ENCODE peak calls at places on chromosome 17, in four cellular contexts. G is fibroblast of lung, K is endothelial cell of umbilical vein, L is mammary epithelial cell. W is an unnamed sample.

GRCh38 chr17:57372156-57372555 is 115.8 kb downstream of the MSI2 start:
- DNase-seq in G (peak; percentile 78), K (peak; percentile 35), L (peak; percentile 49), W (peak; percentile 95)

GRCh38 chr17:48792033-48792798 is 24.8 kb downstream of the TTLL6 start:
- DNase-seq in L (no peak), G (no peak), K (no peak), W (peak; percentile 31)

GRCh38 chr17:48127371-48128051 is 19.9 kb downstream of the SNX11 start:
- DNase-seq in G (peak; percentile 52), L (peak; percentile 81), K (peak; percentile 65), W (peak; percentile 87)

GRCh38 chr17:73278465-73279453 is 17.1 kb upstream of the CPSF4L start:
- DNase-seq in G (peak; percentile 13), K (peak; percentile 60), L (no peak), W (peak; percentile 27)

GRCh38 chr17:74639704-74640142 is 16.2 kb upstream of the CD300E start:
- DNase-seq in G (no peak), K (no peak), L (no peak), W (no peak)

GRCh38 chr17:18859256-18859655 is 1.3 kb downstream of the PRPSAP2 start:
- DNase-seq in K (no peak), L (no peak), G (peak; percentile 74), W (peak; percentile 28)

GRCh38 chr17:82655038-82655479 is 6.8 kb upstream of the WDR45B start:
- DNase-seq in G (no peak), K (peak; percentile 21), L (no peak), W (peak; percentile 52)

GRCh38 chr17:62075308-62075815 is 10.3 kb upstream of the MED13 start:
- DNase-seq in L (peak; percentile 42), G (peak; percentile 92), K (no peak), W (no peak)

GRCh38 chr17:66829386-66829864 is 5.5 kb upstream of the CACNG5 start:
- DNase-seq in L (peak; percentile 44), G (peak; percentile 68), K (peak; percentile 70), W (peak; percentile 77)

GRCh38 chr17:4329838-4330237 is 36.6 kb downstream of the UBE2G1 start:
- DNase-seq in L (peak; percentile 96), G (peak; percentile 98), K (peak; percentile 54), W (peak; percentile 91)

GRCh38 chr17:3695723-3696411 is at the start of gene P2RX5:
- DNase-seq in L (peak; percentile 13), G (peak; percentile 21), K (peak; percentile 30), W (peak; percentile 32)

GRCh38 chr17:35749560-35750412 is 3.3 kb downstream of the GAS2L2 start:
- DNase-seq in K (no peak), L (no peak), G (no peak), W (no peak)

GRCh38 chr17:42407289-42407836 is 15.7 kb downstream of the CAVIN1 start:
- DNase-seq in L (peak; percentile 84), G (peak; percentile 50), K (peak; percentile 98), W (no peak)

GRCh38 chr17:61556224-61557188 is 34.5 kb downstream of the NACA2 start:
- DNase-seq in L (no peak), G (peak; percentile 37), K (no peak), W (peak; percentile 28)

GRCh38 chr17:19021622-19022083 is 17.1 kb upstream of the FAM83G start:
- DNase-seq in K (no peak), L (no peak), G (no peak), W (no peak)

GRCh38 chr17:16027708-16028584 is 28.3 kb downstream of the TTC19 start:
- DNase-seq in L (peak; percentile 92), K (peak; percentile 87), G (peak; percentile 97), W (peak; percentile 97)

GRCh38 chr17:61199431-61200348 is 200.0 kb upstream of the TBX2 start:
- DNase-seq in G (no peak), L (no peak), K (no peak), W (peak; percentile 32)

GRCh38 chr17:45127209-45127582 is 5.1 kb downstream of the PLCD3 start:
- DNase-seq in K (no peak), G (no peak), L (no peak), W (no peak)

GRCh38 chr17:45125509-45125908 is 6.8 kb downstream of the PLCD3 start:
- DNase-seq in G (no peak), L (no peak), K (no peak), W (no peak)

GRCh38 chr17:45123076-45123770 is 9.1 kb downstream of the PLCD3 start:
- DNase-seq in G (no peak), L (no peak), K (no peak), W (no peak)

GRCh38 chr17:45121055-45121454 is 11.3 kb downstream of the PLCD3 start:
- DNase-seq in G (no peak), L (no peak), K (no peak), W (no peak)

DNA sequence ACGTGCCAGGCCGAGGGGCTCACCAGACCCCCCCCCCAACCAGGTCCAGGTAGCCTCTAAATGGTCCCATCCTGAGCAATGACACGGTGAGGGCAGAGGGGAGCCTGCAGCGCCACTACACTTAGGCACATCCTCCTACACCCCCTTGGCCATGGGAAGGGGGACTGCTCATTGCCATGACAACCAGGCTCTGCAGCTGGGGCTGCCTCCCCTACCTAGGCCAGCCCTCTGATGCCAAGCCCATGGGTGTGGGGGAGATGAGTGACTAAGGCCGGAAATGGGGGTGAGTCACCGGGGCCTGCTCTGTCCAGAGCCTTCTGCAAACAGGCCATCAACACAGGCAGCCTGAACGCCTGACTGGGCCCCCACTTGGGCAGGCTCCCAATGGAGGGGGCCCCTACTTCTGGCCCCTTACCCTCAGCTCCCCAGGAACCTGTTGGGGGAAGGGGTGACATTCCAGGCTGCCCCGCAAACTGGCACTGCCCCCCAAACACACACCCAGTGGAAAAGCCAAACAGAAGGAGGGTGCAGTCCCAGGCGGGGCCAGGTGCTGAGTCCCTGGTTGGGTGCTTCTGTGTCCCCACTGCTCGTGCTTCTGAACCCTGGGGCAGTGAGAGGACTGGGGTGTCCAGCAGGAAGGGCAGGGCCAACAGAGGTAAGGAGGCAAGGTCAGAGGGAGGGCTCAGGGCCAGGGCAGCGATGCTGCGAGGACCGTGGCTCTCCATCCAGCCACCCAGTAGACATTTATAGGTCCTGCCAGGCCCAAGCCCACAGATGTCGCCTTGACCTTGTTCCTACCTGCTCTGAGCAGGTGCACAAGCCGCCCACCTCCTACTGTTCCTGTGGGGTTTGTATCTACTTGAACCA is 8.2 kb downstream of the PLCD3 start:
- DNase-seq in K (peak; percentile 90), L (peak; percentile 79), G (peak; percentile 94), W (peak; percentile 96)
- H3K27ac ChIP-seq in K (peak overlapping the region; percentile 59), L (peak overlapping the region; percentile 64), G (peak overlapping the region; percentile 88), W (peak overlapping the region; percentile 94)

DNA sequence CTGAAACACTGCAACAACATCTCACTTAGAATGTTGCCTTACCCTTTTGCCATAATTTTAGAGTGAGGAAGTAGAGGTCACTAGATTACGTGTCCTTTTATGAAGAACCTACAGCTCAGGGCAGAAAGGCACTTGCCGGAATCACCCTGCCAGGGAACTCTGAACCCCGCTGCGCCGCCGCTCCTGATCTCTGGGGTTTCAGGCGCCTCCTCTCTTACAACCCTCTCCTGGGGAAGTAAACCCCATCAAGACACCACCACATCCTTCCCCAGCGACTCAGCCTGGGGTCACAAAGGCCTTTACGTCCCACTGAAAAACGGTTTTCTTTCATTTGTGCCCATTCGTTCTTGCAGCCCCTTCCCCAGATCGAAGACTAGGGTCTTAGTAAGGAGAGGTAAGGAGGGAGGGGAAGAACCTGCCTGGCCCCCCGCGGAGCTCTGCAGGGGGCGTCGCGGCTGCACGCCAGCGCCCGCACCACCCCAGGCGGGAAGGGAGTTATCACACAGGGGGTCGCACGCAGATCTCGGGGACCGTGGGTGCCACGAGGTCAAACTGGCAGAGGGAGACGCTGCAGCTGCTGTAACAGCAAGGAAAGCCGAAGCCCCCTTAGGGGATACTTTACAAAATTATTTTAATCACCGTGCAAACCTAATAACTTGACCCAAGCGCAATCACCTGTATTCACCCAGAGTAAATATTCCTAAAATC is 1.0 kb upstream of the HLF start:
- DNase-seq in K (no peak), L (no peak), G (no peak), W (no peak)
- H2AFZ ChIP-seq in K (no peak overlapping the region), L (no peak overlapping the region), G (no peak overlapping the region), W (no peak overlapping the region)

GRCh38 chr17:17725853-17726720 is 44.8 kb downstream of the RAI1 start:
- DNase-seq in L (no peak), G (no peak), K (peak; percentile 69), W (no peak)
- TF ChIP-seq EZH2 in L (no peak), G (no peak), K (no peak), W (no peak)

GRCh38 chr17:29102046-29102445 is 59.1 kb downstream of the PIPOX start:
- DNase-seq in L (no peak), K (no peak), G (no peak), W (no peak)
- H3K27ac ChIP-seq in L (peak overlapping the region; percentile 24), K (no peak overlapping the region), G (no peak overlapping the region), W (no peak overlapping the region)

GRCh38 chr17:77247609-77248008 is 106.8 kb downstream of the SEC14L1 start:
- DNase-seq in K (no peak), G (no peak), L (no peak), W (no peak)
- H2AFZ ChIP-seq in K (peak overlapping the region; percentile 61), G (no peak overlapping the region), L (peak overlapping the region; percentile 91), W (peak overlapping the region; percentile 95)